ENCODE peak calls at places on chromosome 13, in nine cellular contexts. F is C1 segment of cervical spinal cord, Z is NCI-H774, U is brain microvascular endothelial cell, O is ecto neural progenitor cell, S is tibial artery, Q is HT-29, L is iris pigment epithelial cell, G is H54. T is an unnamed sample.
A peak's percentile ranks its signal among the peaks of the same experiment; 100 is the strongest.

GRCh38 chr13:57630661-57631606 is 610 bp upstream of the PCDH17 start:
- DNase-seq in O (peak; percentile 60), S (no peak), F (peak; percentile 76), Q (no peak), U (peak; percentile 3), L (peak; percentile 23), G (no peak), Z (peak; percentile 31), T (no peak)

GRCh38 chr13:87661471-87661870 is 9.7 kb upstream of the SLITRK5 start:
- DNase-seq in O (no peak), L (peak; percentile 47), Q (no peak), G (no peak), Z (no peak), F (no peak), U (no peak), S (no peak), T (no peak)

GRCh38 chr13:96229356-96229755 is 139.4 kb downstream of the HS6ST3 start:
- DNase-seq in U (peak; percentile 7), L (peak; percentile 14), F (no peak), Z (no peak), G (peak; percentile 3), O (no peak), S (no peak), Q (peak; percentile 65), T (no peak)

GRCh38 chr13:57624565-57625435 is 6.7 kb upstream of the PCDH17 start:
- DNase-seq in F (peak; percentile 6), Z (no peak), O (peak; percentile 55), U (peak; percentile 33), Q (peak; percentile 91), G (peak; percentile 15), S (peak; percentile 44), L (peak; percentile 66), T (peak; percentile 37)

GRCh38 chr13:50485979-50486935 is 357.2 kb downstream of the DLEU7 start:
- DNase-seq in S (no peak), U (peak; percentile 81), G (no peak), F (no peak), O (no peak), Q (no peak), L (peak; percentile 53), Z (no peak), T (no peak)

GRCh38 chr13:24905242-24905641 is 141.3 kb downstream of the RNF17 start:
- DNase-seq in F (no peak), Z (no peak), O (no peak), U (no peak), Q (no peak), S (no peak), G (no peak), L (peak; percentile 86), T (no peak)

GRCh38 chr13:64855506-64855905 is 2374.6 kb downstream of the PCDH9 start:
- DNase-seq in U (peak; percentile 56), O (no peak), G (no peak), F (no peak), Q (no peak), S (no peak), Z (no peak), L (peak; percentile 49), T (no peak)

GRCh38 chr13:109271061-109271460 is 515.3 kb downstream of the IRS2 start:
- DNase-seq in G (no peak), U (no peak), O (no peak), Q (no peak), L (no peak), S (no peak), F (no peak), Z (no peak), T (no peak)

GRCh38 chr13:101618440-101619187 is 166.1 kb downstream of the ITGBL1 start:
- DNase-seq in G (no peak), F (no peak), Q (no peak), S (no peak), Z (no peak), O (no peak), U (no peak), L (no peak), T (no peak)

GRCh38 chr13:71621152-71622124 is 245.6 kb downstream of the DACH1 start:
- DNase-seq in G (no peak), U (no peak), Q (no peak), L (no peak), F (no peak), S (no peak), Z (no peak), O (no peak), T (no peak)

GRCh38 chr13:27792393-27793218 is at the start of gene GSX1:
- DNase-seq in S (peak; percentile 35), F (peak; percentile 41), O (peak; percentile 90), G (no peak), Q (no peak), U (peak; percentile 51), Z (no peak), L (peak; percentile 76), T (peak; percentile 85)

GRCh38 chr13:56349866-56350265 is 790.9 kb upstream of the PRR20A start:
- DNase-seq in G (no peak), F (no peak), Z (no peak), L (no peak), Q (no peak), S (no peak), U (no peak), O (no peak), T (no peak)

GRCh38 chr13:104315606-104316005 is 1249.4 kb upstream of the SLC10A2 start:
- DNase-seq in Z (no peak), U (peak; percentile 94), F (no peak), G (peak; percentile 27), O (no peak), L (peak; percentile 99), Q (peak; percentile 46), S (no peak), T (no peak)

GRCh38 chr13:75635101-75635620 is 969 bp upstream of the LMO7 start:
- DNase-seq in S (no peak), L (no peak), G (no peak), Z (no peak), U (no peak), Q (peak; percentile 69), O (no peak), F (no peak), T (no peak)

GRCh38 chr13:98664924-98665637 is 87.4 kb downstream of the SLC15A1 start:
- DNase-seq in Q (peak; percentile 45), O (no peak), G (no peak), Z (no peak), U (no peak), S (no peak), F (no peak), L (peak; percentile 42), T (no peak)

GRCh38 chr13:103140001-103140671 is 73.9 kb upstream of the SLC10A2 start:
- DNase-seq in L (peak; percentile 46), Z (no peak), S (no peak), O (no peak), F (no peak), G (peak; percentile 10), Q (peak; percentile 77), U (peak; percentile 33), T (no peak)

GRCh38 chr13:96958286-96958891 is 35.9 kb downstream of the OXGR1 start:
- DNase-seq in O (no peak), G (no peak), Z (peak; percentile 25), U (peak; percentile 40), S (no peak), F (no peak), Q (peak; percentile 68), L (peak; percentile 46), T (no peak)

GRCh38 chr13:100175078-100175802 is 86.3 kb downstream of the PCCA start:
- DNase-seq in G (no peak), O (no peak), Z (no peak), U (no peak), S (no peak), F (no peak), L (no peak), Q (no peak), T (no peak)

GRCh38 chr13:34419025-34419424 is 523.0 kb upstream of the NBEA start:
- DNase-seq in F (no peak), S (no peak), G (no peak), U (no peak), O (no peak), L (no peak), Z (peak; percentile 15), Q (no peak), T (no peak)

GRCh38 chr13:114143806-114144605 is 11.6 kb upstream of the RASA3 start:
- DNase-seq in Z (no peak), G (no peak), S (no peak), L (no peak), O (peak; percentile 71), U (no peak), Q (peak; percentile 94), F (no peak), T (no peak)

GRCh38 chr13:43388282-43389034 is 365.1 kb downstream of the DNAJC15 start:
- DNase-seq in G (no peak), O (no peak), Z (no peak), L (no peak), F (no peak), S (no peak), U (no peak), Q (peak; percentile 89), T (no peak)

GRCh38 chr13:97911311-97912138 is 42.0 kb upstream of the IPO5 start:
- DNase-seq in O (no peak), U (peak; percentile 33), L (peak; percentile 19), Z (no peak), S (no peak), Q (peak; percentile 64), G (peak; percentile 25), F (no peak), T (no peak)

GRCh38 chr13:100280681-100281080 is 191.8 kb downstream of the PCCA start:
- DNase-seq in Q (no peak), G (peak; percentile 15), L (peak; percentile 29), O (no peak), Z (no peak), S (no peak), U (peak; percentile 12), F (no peak), T (no peak)

GRCh38 chr13:105627270-105627669 is 908.2 kb downstream of the EFNB2 start:
- DNase-seq in S (no peak), G (no peak), L (peak; percentile 68), U (peak; percentile 26), Z (no peak), F (no peak), O (no peak), Q (no peak), T (no peak)

GRCh38 chr13:105196052-105196451 is 1339.4 kb downstream of the EFNB2 start:
- DNase-seq in G (peak; percentile 28), Q (peak; percentile 36), O (no peak), S (no peak), F (no peak), L (peak; percentile 80), Z (no peak), U (peak; percentile 94), T (no peak)

GRCh38 chr13:74562381-74562780 is 428.2 kb upstream of the KLF12 start:
- DNase-seq in S (no peak), F (no peak), G (no peak), Q (no peak), O (no peak), L (no peak), U (peak; percentile 29), Z (no peak), T (no peak)

GRCh38 chr13:103716689-103717088 is 650.5 kb upstream of the SLC10A2 start:
- DNase-seq in O (no peak), G (no peak), S (no peak), Q (no peak), U (no peak), L (no peak), Z (no peak), F (no peak), T (no peak)

GRCh38 chr13:76289558-76289957 is 596.6 kb downstream of the KCTD12 start:
- DNase-seq in S (no peak), G (no peak), Q (no peak), L (no peak), O (no peak), U (no peak), F (no peak), Z (no peak), T (no peak)

GRCh38 chr13:42594577-42595571 is 20.9 kb downstream of the TNFSF11 start:
- DNase-seq in G (peak; percentile 24), Z (peak; percentile 17), L (peak; percentile 84), U (peak; percentile 80), O (no peak), S (no peak), Q (peak; percentile 91), F (peak; percentile 7), T (peak; percentile 25)

GRCh38 chr13:110382229-110382628 is 75.1 kb downstream of the COL4A2 start:
- DNase-seq in U (peak; percentile 83), S (no peak), Z (no peak), O (no peak), F (no peak), Q (peak; percentile 37), L (peak; percentile 95), G (peak; percentile 76), T (no peak)

GRCh38 chr13:71979616-71980015 is 112.6 kb upstream of the DACH1 start:
- DNase-seq in O (no peak), G (no peak), F (no peak), S (no peak), L (peak; percentile 15), Q (peak; percentile 20), Z (no peak), U (peak; percentile 4), T (no peak)

T was measured in progenitor cell of endocrine pancreas.